ENCODE peak calls at places on chromosomes 12 and 14, in seven cellular contexts. I is stomach, C is pancreas, B is coronary artery, M is A549, N is cardiac fibroblast, A is uterus. R is an unnamed sample.

GRCh38 chr12:52246720-52247621 is 13.9 kb downstream of the KRT7 start:
- DNase-seq in N (no peak), B (no peak), I (peak; percentile 41), C (peak; percentile 83), M (peak; percentile 58), A (no peak), R (peak; percentile 54)

GRCh38 chr14:71482701-71483100 is 449.5 kb upstream of the RGS6 start:
- DNase-seq in C (no peak), M (no peak), B (no peak), N (peak; percentile 70), I (no peak), A (no peak), R (no peak)

GRCh38 chr12:92717202-92717601 is 14.4 kb downstream of the PLEKHG7 start:
- DNase-seq in M (no peak), C (no peak), I (no peak), A (no peak), N (peak; percentile 72), B (no peak), R (no peak)

GRCh38 chr12:15770581-15770980 is 18.6 kb downstream of the EPS8 start:
- DNase-seq in B (no peak), C (no peak), M (no peak), A (no peak), N (no peak), I (no peak), R (no peak)

GRCh38 chr14:96479435-96480146 is 22.6 kb upstream of the PAPOLA start:
- DNase-seq in N (peak; percentile 25), A (no peak), C (no peak), I (no peak), M (no peak), B (no peak), R (no peak)

GRCh38 chr12:94185801-94186200 is 37.4 kb downstream of the PLXNC1 start:
- DNase-seq in A (no peak), I (no peak), B (no peak), N (no peak), C (no peak), M (no peak), R (no peak)

GRCh38 chr12:120249875-120250795 is 15.4 kb downstream of the PXN start:
- DNase-seq in I (no peak), B (no peak), N (peak; percentile 43), A (peak; percentile 69), M (no peak), C (no peak), R (peak; percentile 71)

GRCh38 chr14:60220084-60220483 is 28.9 kb upstream of the PPM1A start:
- DNase-seq in M (no peak), C (no peak), A (no peak), B (no peak), I (no peak), N (no peak), R (peak; percentile 86)

GRCh38 chr12:27555316-27555715 is 31.3 kb downstream of the PPFIBP1 start:
- DNase-seq in I (no peak), B (no peak), A (no peak), C (no peak), M (no peak), N (no peak), R (no peak)

GRCh38 chr14:93961610-93962009 is 14.8 kb downstream of the ASB2 start:
- DNase-seq in B (no peak), N (no peak), C (no peak), I (no peak), A (no peak), M (no peak), R (no peak)

GRCh38 chr12:65891987-65892481 is 67.8 kb downstream of the HMGA2 start:
- DNase-seq in B (peak; percentile 87), N (peak; percentile 99), I (peak; percentile 55), M (peak; percentile 64), C (no peak), A (peak; percentile 76), R (peak; percentile 13)

GRCh38 chr14:55513491-55513890 is 66.5 kb upstream of the KTN1 start:
- DNase-seq in C (no peak), M (no peak), B (no peak), A (no peak), N (no peak), I (no peak), R (no peak)

GRCh38 chr12:57272337-57273151 is 21.6 kb upstream of the STAC3 start:
- DNase-seq in I (no peak), C (no peak), M (no peak), B (no peak), A (no peak), N (no peak), R (no peak)

GRCh38 chr14:98900236-98900635 is 371.8 kb downstream of the BCL11B start:
- DNase-seq in B (peak; percentile 17), M (no peak), I (no peak), C (no peak), A (no peak), N (no peak), R (no peak)

GRCh38 chr12:118741196-118741595 is 240.1 kb upstream of the SRRM4 start:
- DNase-seq in A (no peak), I (no peak), M (no peak), C (no peak), B (no peak), N (no peak), R (no peak)

GRCh38 chr14:51962678-51963077 is 26.7 kb upstream of the RTRAF start:
- DNase-seq in B (no peak), I (no peak), A (no peak), M (no peak), C (no peak), N (peak; percentile 35), R (no peak)

DNA sequence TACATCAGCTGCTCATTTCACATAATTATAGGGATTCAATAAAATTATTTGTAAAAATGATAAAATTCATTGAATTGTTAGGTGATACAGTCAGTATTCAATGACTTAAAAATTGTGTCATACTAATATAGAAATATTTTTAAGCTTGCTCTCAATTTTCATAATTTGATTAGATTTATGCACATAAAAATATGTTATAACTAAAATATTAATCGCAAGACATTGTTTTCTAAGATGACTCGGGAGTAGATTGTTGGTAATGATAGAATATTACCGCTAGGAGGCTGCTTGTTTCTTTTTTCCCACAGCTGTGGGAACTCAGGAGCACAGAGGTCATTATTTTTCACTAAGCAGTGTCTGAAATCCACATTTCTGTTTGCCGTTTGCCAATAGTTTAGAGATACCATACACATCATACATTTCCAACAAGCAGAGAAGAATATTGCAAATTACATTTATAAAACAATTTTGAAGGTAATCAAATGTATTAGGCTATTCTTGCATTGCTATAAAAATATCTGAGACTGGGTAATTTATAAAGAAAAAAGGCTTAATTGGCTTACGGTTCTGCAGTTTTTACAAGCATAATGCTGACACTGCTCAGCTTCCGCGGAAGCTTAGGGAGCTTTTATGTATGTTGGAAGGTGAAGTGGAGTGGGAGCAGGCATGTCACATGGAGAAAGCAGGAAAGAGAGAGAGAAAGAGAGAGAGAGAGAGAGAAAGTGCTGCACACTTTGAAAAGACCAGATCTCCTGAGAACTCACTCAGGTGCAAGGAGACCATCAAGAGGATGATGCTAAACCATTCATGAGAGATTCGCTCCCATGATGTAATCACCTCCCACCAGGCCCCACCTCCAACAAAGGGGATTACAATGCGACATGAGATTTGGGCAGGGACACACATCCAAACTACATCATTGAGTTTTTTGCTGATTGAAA is 9.2 kb downstream of the CD69 start:
- DNase-seq in B (no peak), C (no peak), M (peak; percentile 36), A (no peak), I (no peak), N (peak; percentile 57), R (peak; percentile 43)
- TF ChIP-seq CTCF in B (no peak), C (no peak), M (no peak), A (peak; percentile 50), I (no peak), N (peak; percentile 51), R (peak; percentile 38)

GRCh38 chr12:132469423-132469822 is 20.5 kb upstream of the FBRSL1 start:
- DNase-seq in N (no peak), M (no peak), C (no peak), B (no peak), A (no peak), I (no peak), R (peak; percentile 68)
- H3K4me3 ChIP-seq in N (no peak overlapping the region), M (no peak overlapping the region), C (no peak overlapping the region), B (no peak overlapping the region), A (no peak overlapping the region), I (no peak overlapping the region), R (peak overlapping the region; percentile 49)

DNA sequence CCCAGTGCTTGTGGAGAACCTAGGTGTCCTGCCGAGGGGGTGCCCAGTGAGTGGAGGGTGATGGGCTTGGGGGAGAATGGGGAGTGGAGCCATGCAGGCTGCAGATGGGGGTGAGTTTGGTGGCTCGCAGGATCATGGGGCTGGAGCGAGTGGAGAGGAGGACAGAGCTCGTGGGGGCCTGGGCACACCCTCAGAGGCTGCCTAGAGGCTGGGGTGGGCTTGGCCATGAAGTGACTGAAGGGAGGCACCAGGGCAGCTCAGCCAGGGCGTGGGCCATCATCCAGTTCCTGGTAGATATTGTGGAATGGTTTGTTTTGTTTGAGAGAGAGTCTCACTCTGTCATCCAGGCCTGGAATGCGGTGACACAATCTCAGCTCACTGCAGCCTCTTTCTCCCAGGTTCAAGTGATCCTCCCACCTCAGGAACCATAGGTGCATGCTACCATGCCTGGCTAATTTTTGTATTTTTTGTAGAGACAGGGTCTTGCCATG is 43.4 kb upstream of the AMN start:
- DNase-seq in N (peak; percentile 20), A (no peak), M (no peak), B (no peak), C (no peak), I (no peak), R (no peak)
- TF ChIP-seq CTCF in N (no peak), A (no peak), M (no peak), B (no peak), C (no peak), I (no peak), R (no peak)

DNA sequence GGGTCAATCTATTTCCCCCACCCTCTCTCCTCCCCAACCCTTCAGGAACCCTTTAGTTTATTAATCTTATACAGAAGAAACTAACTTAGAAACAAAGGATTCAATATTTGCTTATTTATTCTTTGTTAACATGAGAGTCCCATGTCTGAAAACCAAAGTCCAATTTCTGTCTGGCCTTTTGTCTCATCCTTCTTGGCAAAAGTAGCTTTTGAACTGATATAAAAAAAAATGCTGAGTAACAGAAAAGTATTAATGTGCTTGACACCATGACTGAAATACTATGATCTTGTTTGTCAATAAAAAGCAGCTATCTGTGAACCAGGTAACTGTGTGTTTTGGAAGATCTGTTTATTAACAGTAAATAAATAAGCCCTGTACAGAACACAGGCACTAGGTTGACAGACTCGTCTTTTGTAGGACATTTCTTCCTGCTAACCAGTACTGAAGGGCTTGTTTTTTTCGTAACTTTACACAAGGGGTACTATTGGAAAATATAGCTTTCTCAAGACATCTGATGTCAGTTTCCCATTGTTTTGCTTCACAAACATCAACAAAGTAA is 10.8 kb downstream of the PIGH start:
- DNase-seq in B (no peak), M (no peak), C (no peak), A (no peak), N (no peak), I (no peak), R (no peak)
- H3K4me3 ChIP-seq in B (no peak overlapping the region), M (no peak overlapping the region), C (no peak overlapping the region), A (no peak overlapping the region), N (no peak overlapping the region), I (no peak overlapping the region), R (no peak overlapping the region)

GRCh38 chr14:23093993-23094665 is 807 bp downstream of the ACIN1 start:
- DNase-seq in B (peak; percentile 45), M (peak; percentile 90), N (peak; percentile 14), A (no peak), C (no peak), I (no peak), R (peak; percentile 22)
- TF ChIP-seq CTCF in B (no peak), M (peak; percentile 14), N (peak; percentile 28), A (peak; percentile 11), C (no peak), I (no peak), R (peak; percentile 20)